ENCODE peak calls at places on chromosomes 13 and 19, in six cellular contexts. H, T, Y, G, F and O are unnamed samples.

GRCh38 chr19:49497790-49498106 is 1.5 kb downstream of the RPS11 start:
- DNase-seq in H (no peak), T (no peak), Y (no peak), G (no peak), F (no peak), O (no peak)

GRCh38 chr13:29428310-29428991 is 167.0 kb downstream of the SLC7A1 start:
- DNase-seq in H (peak; percentile 24), T (no peak), Y (peak; percentile 87), G (no peak), F (peak; percentile 2), O (no peak)

GRCh38 chr13:25679154-25679553 is 307.4 kb downstream of the ATP8A2 start:
- DNase-seq in H (peak; percentile 13), T (no peak), Y (no peak), G (no peak), F (no peak), O (no peak)

GRCh38 chr19:53294786-53295441 is 27.4 kb upstream of the VN1R4 start:
- DNase-seq in H (peak; percentile 6), T (no peak), Y (peak; percentile 63), G (no peak), F (peak; percentile 5), O (no peak)

GRCh38 chr13:90686438-90686837 is 661.0 kb upstream of the MIR17HG start:
- DNase-seq in H (peak; percentile 92), T (no peak), Y (no peak), G (no peak), F (peak; percentile 90), O (no peak)

GRCh38 chr13:22369840-22370239 is 699.0 kb downstream of the FGF9 start:
- DNase-seq in H (no peak), T (no peak), Y (peak; percentile 73), G (no peak), F (no peak), O (no peak)

GRCh38 chr19:435056-435706 is 25.7 kb downstream of the SHC2 start:
- DNase-seq in H (no peak), T (no peak), Y (no peak), G (no peak), F (no peak), O (no peak)

GRCh38 chr19:1494115-1494815 is 3.3 kb downstream of the REEP6 start:
- DNase-seq in H (no peak), T (no peak), Y (no peak), G (no peak), F (no peak), O (no peak)

GRCh38 chr19:18465214-18465963 is 27.5 kb upstream of the ISYNA1 start:
- DNase-seq in H (no peak), T (no peak), Y (no peak), G (peak; percentile 63), F (no peak), O (no peak)

GRCh38 chr13:30371649-30372265 is 50.5 kb upstream of the UBE2L5 start:
- DNase-seq in H (peak; percentile 72), T (no peak), Y (no peak), G (no peak), F (peak; percentile 58), O (no peak)

GRCh38 chr13:57823704-57824103 is 192.2 kb downstream of the PCDH17 start:
- DNase-seq in H (no peak), T (no peak), Y (no peak), G (no peak), F (no peak), O (no peak)

GRCh38 chr13:35923347-35923746 is 207.8 kb downstream of the DCLK1 start:
- DNase-seq in H (peak; percentile 70), T (no peak), Y (no peak), G (no peak), F (peak; percentile 51), O (no peak)

GRCh38 chr19:50536662-50537305 is 23.1 kb upstream of the ASPDH start:
- DNase-seq in H (no peak), T (no peak), Y (no peak), G (no peak), F (peak; percentile 2), O (no peak)

GRCh38 chr19:16771618-16772017 is 52.0 kb downstream of the NWD1 start:
- DNase-seq in H (peak; percentile 59), T (peak; percentile 97), Y (peak; percentile 96), G (no peak), F (peak; percentile 44), O (no peak)

GRCh38 chr13:105202384-105202783 is 1333.1 kb downstream of the EFNB2 start:
- DNase-seq in H (peak; percentile 66), T (no peak), Y (peak; percentile 78), G (no peak), F (peak; percentile 55), O (no peak)

GRCh38 chr13:112219753-112220152 is 152.8 kb downstream of the SOX1 start:
- DNase-seq in H (no peak), T (no peak), Y (no peak), G (no peak), F (no peak), O (no peak)

GRCh38 chr13:40585911-40586471 is 80.5 kb downstream of the FOXO1 start:
- DNase-seq in H (no peak), T (peak; percentile 29), Y (peak; percentile 61), G (no peak), F (no peak), O (no peak)

GRCh38 chr13:28128926-28129325 is 9.4 kb upstream of the PAN3 start:
- DNase-seq in H (no peak), T (no peak), Y (no peak), G (no peak), F (no peak), O (no peak)

GRCh38 chr13:59360108-59360507 is 803.6 kb downstream of the DIAPH3 start:
- DNase-seq in H (no peak), T (no peak), Y (peak; percentile 13), G (no peak), F (no peak), O (no peak)

GRCh38 chr13:109200556-109200955 is 571.1 kb downstream of the MYO16 start:
- DNase-seq in H (no peak), T (no peak), Y (no peak), G (no peak), F (no peak), O (no peak)

GRCh38 chr19:45099465-45100201 is 6.7 kb downstream of the PPP1R37 start:
- DNase-seq in H (no peak), T (no peak), Y (no peak), G (no peak), F (no peak), O (no peak)

GRCh38 chr13:75079226-75079625 is 402.7 kb downstream of the TBC1D4 start:
- DNase-seq in H (peak; percentile 82), T (no peak), Y (no peak), G (no peak), F (peak; percentile 80), O (no peak)

GRCh38 chr13:90968510-90968909 is 379.0 kb upstream of the MIR17HG start:
- DNase-seq in H (peak; percentile 7), T (no peak), Y (peak; percentile 77), G (no peak), F (no peak), O (no peak)

GRCh38 chr13:101487046-101487830 is 34.8 kb downstream of the ITGBL1 start:
- DNase-seq in H (no peak), T (no peak), Y (no peak), G (no peak), F (no peak), O (no peak)

GRCh38 chr19:18762125-18763023 is 28.7 kb downstream of the COMP start:
- DNase-seq in H (peak; percentile 72), T (no peak), Y (peak; percentile 65), G (peak; percentile 94), F (peak; percentile 65), O (no peak)

GRCh38 chr13:95403349-95404140 is 102.3 kb upstream of the ABCC4 start:
- DNase-seq in H (peak; percentile 6), T (no peak), Y (peak; percentile 87), G (no peak), F (peak; percentile 0), O (no peak)

GRCh38 chr13:29888306-29888705 is 37.9 kb upstream of the UBL3 start:
- DNase-seq in H (no peak), T (peak; percentile 55), Y (no peak), G (no peak), F (no peak), O (no peak)

GRCh38 chr19:14370169-14370998 is 10.9 kb upstream of the ADGRE5 start:
- DNase-seq in H (no peak), T (no peak), Y (no peak), G (no peak), F (no peak), O (no peak)

DNA sequence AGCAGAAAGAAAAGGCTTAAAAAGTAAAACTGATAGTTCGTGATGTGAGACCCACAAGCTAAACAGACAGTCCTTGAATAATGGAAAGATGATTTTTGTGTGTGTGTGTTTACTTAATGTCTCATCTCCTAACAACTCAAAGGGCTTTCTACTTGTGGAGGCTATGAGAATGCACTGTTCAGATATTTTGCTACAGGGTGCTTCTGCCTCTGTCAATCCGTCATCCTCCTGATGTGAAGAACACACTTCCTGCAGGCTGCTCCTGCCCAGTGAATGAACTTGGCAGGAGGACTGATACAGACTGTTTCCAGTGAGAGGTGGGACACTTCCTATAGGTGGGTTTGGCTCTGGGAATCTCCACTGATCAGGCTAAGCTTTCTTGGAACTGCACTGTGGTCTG is 168.4 kb upstream of the STARD13 start:
- DNase-seq in H (peak; percentile 27), T (no peak), Y (no peak), G (no peak), F (no peak), O (no peak)
- H3K27ac ChIP-seq in H (no peak overlapping the region), T (peak overlapping the region; percentile 35), Y (no peak overlapping the region), G (no peak overlapping the region), F (no peak overlapping the region), O (peak overlapping the region; percentile 70)

GRCh38 chr13:76735641-76736040 is 150.6 kb downstream of the KCTD12 start:
- DNase-seq in H (no peak), T (no peak), Y (no peak), G (no peak), F (no peak), O (no peak)

GRCh38 chr13:76732367-76732766 is 153.8 kb downstream of the KCTD12 start:
- DNase-seq in H (no peak), T (peak; percentile 77), Y (no peak), G (no peak), F (no peak), O (no peak)

GRCh38 chr13:76741624-76742023 is 144.6 kb downstream of the KCTD12 start:
- DNase-seq in H (no peak), T (no peak), Y (no peak), G (no peak), F (no peak), O (no peak)

GRCh38 chr13:76737526-76737925 is 148.7 kb downstream of the KCTD12 start:
- DNase-seq in H (no peak), T (peak; percentile 75), Y (no peak), G (no peak), F (no peak), O (no peak)
- H3K4me1 ChIP-seq in H (no peaks in the 10 kb centered on the region), T (no peaks in the 10 kb centered on the region), Y (no peaks in the 10 kb centered on the region), G (no peaks in the 10 kb centered on the region), F (no peaks in the 10 kb centered on the region), O (no peaks in the 10 kb centered on the region)

DNA sequence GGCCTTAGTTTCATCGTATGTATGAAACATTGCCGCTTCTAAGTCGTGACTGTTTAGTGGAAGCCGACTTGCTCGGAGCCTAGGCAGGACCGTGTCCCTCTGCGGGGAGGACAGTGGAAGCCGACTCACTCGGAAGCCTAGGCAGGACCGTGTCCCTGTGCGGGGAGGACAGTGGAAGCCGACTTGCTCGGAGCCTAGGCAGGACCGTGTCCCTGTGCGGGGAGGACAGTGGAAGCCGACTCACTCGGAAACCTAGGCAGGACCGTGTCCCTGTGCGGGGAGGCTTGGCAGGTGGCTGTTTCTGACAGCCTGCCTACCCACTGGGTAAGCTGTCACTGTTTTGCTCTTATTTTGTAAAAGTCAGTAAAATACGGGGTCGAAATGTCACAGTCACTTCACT is 20.4 kb upstream of the DCUN1D2 start:
- DNase-seq in H (no peak), T (no peak), Y (no peak), G (no peak), F (no peak), O (no peak)
- H3K36me3 ChIP-seq in H (peaks cover 28% of the 10 kb centered on the region), T (peaks cover 23% of the 10 kb centered on the region), Y (peaks cover 5% of the 10 kb centered on the region), G (peaks cover 32% of the 10 kb centered on the region), F (peaks cover 24% of the 10 kb centered on the region), O (peaks cover 28% of the 10 kb centered on the region)

GRCh38 chr13:98446234-98446621 is 130.7 kb downstream of the STK24 start:
- DNase-seq in H (no peak), T (no peak), Y (no peak), G (peak; percentile 62), F (no peak), O (no peak)
- H3K27ac ChIP-seq in H (no peak overlapping the region), T (peak overlapping the region; percentile 48), Y (peak overlapping the region; percentile 63), G (peak overlapping the region; percentile 13), F (no peak overlapping the region), O (peak overlapping the region; percentile 79)